ENCODE peak calls at places on chromosomes 16 and 17, in six cellular contexts. O is non-pigmented ciliary epithelial cell; C is NCI-H2081; Y is Calu3; M is activated naive CD4-positive, alpha-beta T cell; U is HCEC 1CT. W is an unnamed sample.

GRCh38 chr16:77223184-77223583 is 24.0 kb downstream of the SYCE1L start:
- DNase-seq in M (no peak), U (no peak), C (no peak), Y (no peak), O (no peak), W (no peak)

GRCh38 chr17:16989953-16990860 is 18.3 kb upstream of the TNFRSF13B start:
- DNase-seq in Y (no peak), C (no peak), O (no peak), U (peak; percentile 64), M (no peak), W (no peak)

GRCh38 chr17:42249681-42250446 is 26.3 kb downstream of the STAT5B start:
- DNase-seq in M (peak; percentile 6), Y (no peak), O (no peak), U (no peak), C (no peak), W (no peak)

GRCh38 chr17:82450357-82451106 is at the start of gene CYBC1:
- DNase-seq in Y (peak; percentile 94), U (peak; percentile 94), O (peak; percentile 50), M (peak; percentile 93), C (peak; percentile 96), W (peak; percentile 96)

GRCh38 chr17:56708220-56708567 is 114.7 kb downstream of the NOG start:
- DNase-seq in M (no peak), Y (no peak), O (no peak), U (no peak), C (no peak), W (no peak)

GRCh38 chr17:1087381-1088241 is 90.7 kb downstream of the TIMM22 start:
- DNase-seq in Y (peak; percentile 81), C (peak; percentile 86), M (no peak), O (no peak), U (no peak), W (peak; percentile 91)

GRCh38 chr17:60327122-60327869 is 64.6 kb downstream of the USP32 start:
- DNase-seq in M (no peak), C (no peak), Y (no peak), O (no peak), U (no peak), W (no peak)

GRCh38 chr17:80649672-80650338 is 105.2 kb downstream of the RPTOR start:
- DNase-seq in Y (peak; percentile 42), U (peak; percentile 59), M (no peak), O (peak; percentile 70), C (no peak), W (no peak)

GRCh38 chr16:85673529-85674417 is 15.0 kb downstream of the GINS2 start:
- DNase-seq in U (no peak), Y (no peak), C (peak; percentile 35), O (peak; percentile 30), M (no peak), W (peak; percentile 89)

GRCh38 chr16:85002099-85002541 is 9.2 kb downstream of the ZDHHC7 start:
- DNase-seq in C (no peak), Y (no peak), O (no peak), M (no peak), U (no peak), W (no peak)

GRCh38 chr17:82611140-82612058 is 36.8 kb downstream of the WDR45B start:
- DNase-seq in C (no peak), O (peak; percentile 9), Y (no peak), M (no peak), U (no peak), W (no peak)

GRCh38 chr17:50863221-50863843 is 2.8 kb downstream of the TOB1 start:
- DNase-seq in C (peak; percentile 19), O (no peak), U (peak; percentile 30), M (no peak), Y (peak; percentile 81), W (peak; percentile 59)

GRCh38 chr16:67967183-67967955 is 1.1 kb downstream of the SLC12A4 start:
- DNase-seq in Y (peak; percentile 13), C (no peak), U (peak; percentile 30), O (no peak), M (no peak), W (no peak)

GRCh38 chr17:31900877-31901276 is 631 bp downstream of the UTP6 start:
- DNase-seq in M (no peak), U (peak; percentile 21), Y (no peak), O (no peak), C (no peak), W (no peak)

GRCh38 chr17:78137392-78138203 is 7.0 kb downstream of the TMC8 start:
- DNase-seq in O (no peak), C (no peak), M (peak; percentile 31), Y (no peak), U (no peak), W (no peak)

GRCh38 chr16:12027091-12027490 is 50.6 kb downstream of the SNX29 start:
- DNase-seq in U (no peak), C (peak; percentile 16), O (no peak), M (no peak), Y (peak; percentile 71), W (no peak)

GRCh38 chr16:25034916-25035315 is 19.7 kb upstream of the ARHGAP17 start:
- DNase-seq in M (no peak), O (no peak), U (peak; percentile 64), C (no peak), Y (no peak), W (no peak)

GRCh38 chr17:33038740-33039139 is 47.1 kb downstream of the SPACA3 start:
- DNase-seq in Y (peak; percentile 24), M (no peak), U (no peak), C (peak; percentile 2), O (no peak), W (no peak)

GRCh38 chr16:55569025-55569424 is 2.5 kb downstream of the CAPNS2 start:
- DNase-seq in M (no peak), O (no peak), Y (no peak), U (no peak), C (no peak), W (no peak)

GRCh38 chr17:73068322-73069153 is 23.9 kb downstream of the SLC39A11 start:
- DNase-seq in U (peak; percentile 30), O (peak; percentile 69), M (no peak), C (no peak), Y (peak; percentile 69), W (no peak)

GRCh38 chr17:63345598-63345997 is 100.5 kb downstream of the CYB561 start:
- DNase-seq in O (no peak), C (no peak), M (no peak), U (no peak), Y (no peak), W (no peak)

GRCh38 chr17:4483012-4483840 is 15.5 kb upstream of the SPNS2 start:
- DNase-seq in M (no peak), U (no peak), O (no peak), C (no peak), Y (peak; percentile 72), W (peak; percentile 93)

GRCh38 chr17:38705803-38706624 is 941 bp downstream of the MLLT6 start:
- DNase-seq in C (peak; percentile 59), M (no peak), Y (peak; percentile 80), O (no peak), U (no peak), W (peak; percentile 46)

GRCh38 chr17:44794699-44795413 is 35.2 kb downstream of the GJC1 start:
- DNase-seq in C (no peak), U (peak; percentile 99), O (peak; percentile 67), M (no peak), Y (no peak), W (no peak)

GRCh38 chr16:66267287-66268137 is 99.0 kb upstream of the CDH5 start:
- DNase-seq in C (no peak), O (no peak), M (no peak), Y (no peak), U (no peak), W (no peak)

GRCh38 chr17:81807839-81808238 is 3.9 kb downstream of the GCGR start:
- DNase-seq in O (no peak), U (no peak), M (no peak), C (no peak), Y (no peak), W (no peak)

GRCh38 chr17:82301916-82302497 is 15.4 kb downstream of the CD7 start:
- DNase-seq in M (peak; percentile 24), Y (no peak), O (no peak), U (no peak), C (no peak), W (no peak)

GRCh38 chr17:41446806-41447205 is 6.0 kb upstream of the KRT38 start:
- DNase-seq in C (no peak), O (peak; percentile 49), Y (no peak), M (no peak), U (peak; percentile 74), W (no peak)

GRCh38 chr16:31108035-31108793 is at the start of gene BCKDK:
- DNase-seq in Y (peak; percentile 76), M (peak; percentile 16), U (peak; percentile 77), O (no peak), C (peak; percentile 37), W (peak; percentile 73)

GRCh38 chr17:75019710-75020109 is 7.2 kb downstream of the MRPL58 start:
- DNase-seq in C (no peak), Y (no peak), M (no peak), U (no peak), O (no peak), W (no peak)

GRCh38 chr17:46002311-46002972 is 3.4 kb downstream of the STH start:
- DNase-seq in O (no peak), M (peak; percentile 61), U (peak; percentile 21), Y (peak; percentile 87), C (peak; percentile 76), W (peak; percentile 83)

GRCh38 chr17:39229274-39229913 is 3.6 kb upstream of the STAC2 start:
- DNase-seq in M (no peak), C (no peak), O (no peak), Y (peak; percentile 84), U (peak; percentile 70), W (no peak)

GRCh38 chr17:55513885-55514590 is 2.8 kb upstream of the SMIM36 start:
- DNase-seq in C (peak; percentile 79), M (peak; percentile 52), Y (peak; percentile 68), U (peak; percentile 49), O (no peak), W (peak; percentile 76)

GRCh38 chr17:82920715-82921114 is 80.9 kb upstream of the ZNF750 start:
- DNase-seq in O (no peak), M (no peak), C (no peak), Y (no peak), U (no peak), W (no peak)

GRCh38 chr17:35245196-35245486 is 2.3 kb downstream of the SLFN5 start:
- DNase-seq in Y (peak; percentile 56), O (peak; percentile 92), M (no peak), U (peak; percentile 92), C (no peak), W (no peak)

GRCh38 chr17:38628441-38628840 is 22.7 kb upstream of the SRCIN1 start:
- DNase-seq in M (no peak), U (peak; percentile 10), O (no peak), Y (peak; percentile 61), C (no peak), W (no peak)

GRCh38 chr17:65560628-65561371 is 648 bp downstream of the AXIN2 start:
- DNase-seq in U (peak; percentile 77), C (peak; percentile 51), M (peak; percentile 66), Y (peak; percentile 53), O (peak; percentile 51), W (peak; percentile 92)

GRCh38 chr17:66445229-66445628 is 142.8 kb downstream of the PRKCA start:
- DNase-seq in C (no peak), O (no peak), U (no peak), M (no peak), Y (no peak), W (no peak)

W was measured in stomach.